ENCODE peak calls at places on chromosomes 7 and 10, in six cellular contexts. One of them, this sample, is unnamed.

GRCh38 chr10:1309237-1309968 is 253.2 kb downstream of the WDR37 start:
- DNase-seq in GM12865: no peak
- DNase-seq in transverse colon: no peak
- DNase-seq in activated naive CD8-positive, alpha-beta T cell treated with anti-CD3 and anti-CD28 coated beads, Interleukin-2, amount 50 U/mL, for 24 hours: no peak
- DNase-seq in NAMALWA: no peak
- DNase-seq in NCI-H1105: no peak
- DNase-seq in this sample: no peak

GRCh38 chr10:35784751-35785150 is 142.7 kb upstream of the FZD8 start:
- DNase-seq in NAMALWA: no peak
- DNase-seq in GM12865: no peak
- DNase-seq in NCI-H1105: no peak
- DNase-seq in transverse colon: no peak
- DNase-seq in activated naive CD8-positive, alpha-beta T cell treated with anti-CD3 and anti-CD28 coated beads, Interleukin-2, amount 50 U/mL, for 24 hours: no peak
- DNase-seq in this sample: no peak

GRCh38 chr7:11613292-11613930 is 218.6 kb downstream of the THSD7A start:
- DNase-seq in GM12865: peak; percentile 77
- DNase-seq in NCI-H1105: peak; percentile 2
- DNase-seq in NAMALWA: peak; percentile 28
- DNase-seq in transverse colon: no peak
- DNase-seq in activated naive CD8-positive, alpha-beta T cell treated with anti-CD3 and anti-CD28 coated beads, Interleukin-2, amount 50 U/mL, for 24 hours: no peak
- DNase-seq in this sample: no peak

GRCh38 chr7:71186535-71186934 is 54.6 kb downstream of the GALNT17 start:
- DNase-seq in GM12865: no peak
- DNase-seq in NAMALWA: no peak
- DNase-seq in NCI-H1105: no peak
- DNase-seq in transverse colon: no peak
- DNase-seq in activated naive CD8-positive, alpha-beta T cell treated with anti-CD3 and anti-CD28 coated beads, Interleukin-2, amount 50 U/mL, for 24 hours: no peak
- DNase-seq in this sample: no peak

GRCh38 chr7:151255390-151255789 is 6.9 kb upstream of the SMARCD3 start:
- DNase-seq in activated naive CD8-positive, alpha-beta T cell treated with anti-CD3 and anti-CD28 coated beads, Interleukin-2, amount 50 U/mL, for 24 hours: no peak
- DNase-seq in NCI-H1105: no peak
- DNase-seq in GM12865: no peak
- DNase-seq in NAMALWA: no peak
- DNase-seq in transverse colon: no peak
- DNase-seq in this sample: no peak

GRCh38 chr10:103736763-103737162 is 118.6 kb downstream of the SH3PXD2A start:
- DNase-seq in activated naive CD8-positive, alpha-beta T cell treated with anti-CD3 and anti-CD28 coated beads, Interleukin-2, amount 50 U/mL, for 24 hours: no peak
- DNase-seq in NAMALWA: peak; percentile 79
- DNase-seq in NCI-H1105: no peak
- DNase-seq in transverse colon: no peak
- DNase-seq in GM12865: peak; percentile 36
- DNase-seq in this sample: no peak

GRCh38 chr7:137850586-137850985 is 3.8 kb upstream of the DGKI start:
- DNase-seq in transverse colon: no peak
- DNase-seq in GM12865: no peak
- DNase-seq in NCI-H1105: no peak
- DNase-seq in activated naive CD8-positive, alpha-beta T cell treated with anti-CD3 and anti-CD28 coated beads, Interleukin-2, amount 50 U/mL, for 24 hours: no peak
- DNase-seq in NAMALWA: no peak
- DNase-seq in this sample: no peak

GRCh38 chr10:15262036-15262713 is 93.7 kb upstream of the NMT2 start:
- DNase-seq in transverse colon: peak; percentile 25
- DNase-seq in NAMALWA: no peak
- DNase-seq in GM12865: peak; percentile 52
- DNase-seq in activated naive CD8-positive, alpha-beta T cell treated with anti-CD3 and anti-CD28 coated beads, Interleukin-2, amount 50 U/mL, for 24 hours: no peak
- DNase-seq in NCI-H1105: no peak
- DNase-seq in this sample: no peak

GRCh38 chr10:132517951-132518521 is 19.6 kb upstream of the INPP5A start:
- DNase-seq in NCI-H1105: no peak
- DNase-seq in NAMALWA: no peak
- DNase-seq in activated naive CD8-positive, alpha-beta T cell treated with anti-CD3 and anti-CD28 coated beads, Interleukin-2, amount 50 U/mL, for 24 hours: no peak
- DNase-seq in transverse colon: peak; percentile 9
- DNase-seq in GM12865: no peak
- DNase-seq in this sample: no peak

GRCh38 chr7:27453702-27454405 is 208.8 kb downstream of the HIBADH start:
- DNase-seq in GM12865: no peak
- DNase-seq in NCI-H1105: no peak
- DNase-seq in transverse colon: no peak
- DNase-seq in activated naive CD8-positive, alpha-beta T cell treated with anti-CD3 and anti-CD28 coated beads, Interleukin-2, amount 50 U/mL, for 24 hours: no peak
- DNase-seq in NAMALWA: no peak
- DNase-seq in this sample: no peak

GRCh38 chr7:102170417-102170970 is 116.2 kb upstream of the SH2B2 start:
- DNase-seq in NAMALWA: no peak
- DNase-seq in GM12865: no peak
- DNase-seq in NCI-H1105: no peak
- DNase-seq in transverse colon: no peak
- DNase-seq in activated naive CD8-positive, alpha-beta T cell treated with anti-CD3 and anti-CD28 coated beads, Interleukin-2, amount 50 U/mL, for 24 hours: no peak
- DNase-seq in this sample: no peak

GRCh38 chr7:50792342-50793114 is 9.8 kb upstream of the GRB10 start:
- DNase-seq in NAMALWA: no peak
- DNase-seq in transverse colon: peak; percentile 18
- DNase-seq in NCI-H1105: no peak
- DNase-seq in activated naive CD8-positive, alpha-beta T cell treated with anti-CD3 and anti-CD28 coated beads, Interleukin-2, amount 50 U/mL, for 24 hours: peak; percentile 11
- DNase-seq in GM12865: no peak
- DNase-seq in this sample: peak; percentile 61

GRCh38 chr7:107815254-107815882 is 12.3 kb upstream of the SLC26A3 start:
- DNase-seq in activated naive CD8-positive, alpha-beta T cell treated with anti-CD3 and anti-CD28 coated beads, Interleukin-2, amount 50 U/mL, for 24 hours: no peak
- DNase-seq in transverse colon: no peak
- DNase-seq in NCI-H1105: no peak
- DNase-seq in GM12865: peak; percentile 1
- DNase-seq in NAMALWA: no peak
- DNase-seq in this sample: no peak

GRCh38 chr10:113454341-113455061 is 98.4 kb upstream of the HABP2 start:
- DNase-seq in transverse colon: peak; percentile 46
- DNase-seq in NCI-H1105: no peak
- DNase-seq in GM12865: peak; percentile 34
- DNase-seq in NAMALWA: peak; percentile 44
- DNase-seq in activated naive CD8-positive, alpha-beta T cell treated with anti-CD3 and anti-CD28 coated beads, Interleukin-2, amount 50 U/mL, for 24 hours: peak; percentile 18
- DNase-seq in this sample: peak; percentile 14

GRCh38 chr10:102314801-102315200 is 69.5 kb downstream of the GBF1 start:
- DNase-seq in transverse colon: no peak
- DNase-seq in GM12865: no peak
- DNase-seq in NAMALWA: no peak
- DNase-seq in NCI-H1105: no peak
- DNase-seq in activated naive CD8-positive, alpha-beta T cell treated with anti-CD3 and anti-CD28 coated beads, Interleukin-2, amount 50 U/mL, for 24 hours: no peak
- DNase-seq in this sample: no peak

GRCh38 chr7:76047305-76047810 is 442 bp downstream of the STYXL1 start:
- DNase-seq in activated naive CD8-positive, alpha-beta T cell treated with anti-CD3 and anti-CD28 coated beads, Interleukin-2, amount 50 U/mL, for 24 hours: peak; percentile 16
- DNase-seq in NCI-H1105: no peak
- DNase-seq in transverse colon: no peak
- DNase-seq in NAMALWA: peak; percentile 56
- DNase-seq in GM12865: peak; percentile 26
- DNase-seq in this sample: no peak

GRCh38 chr10:127024655-127025054 is 119.4 kb downstream of the DOCK1 start:
- DNase-seq in activated naive CD8-positive, alpha-beta T cell treated with anti-CD3 and anti-CD28 coated beads, Interleukin-2, amount 50 U/mL, for 24 hours: no peak
- DNase-seq in NAMALWA: no peak
- DNase-seq in NCI-H1105: no peak
- DNase-seq in transverse colon: no peak
- DNase-seq in GM12865: no peak
- DNase-seq in this sample: no peak

GRCh38 chr10:92407305-92408016 is 116.5 kb downstream of the MARCHF5 start:
- DNase-seq in NAMALWA: no peak
- DNase-seq in GM12865: peak; percentile 17
- DNase-seq in activated naive CD8-positive, alpha-beta T cell treated with anti-CD3 and anti-CD28 coated beads, Interleukin-2, amount 50 U/mL, for 24 hours: no peak
- DNase-seq in NCI-H1105: no peak
- DNase-seq in transverse colon: no peak
- DNase-seq in this sample: no peak

GRCh38 chr7:112594397-112594796 is 113.6 kb downstream of the LSMEM1 start:
- DNase-seq in GM12865: no peak
- DNase-seq in NAMALWA: no peak
- DNase-seq in NCI-H1105: no peak
- DNase-seq in transverse colon: no peak
- DNase-seq in activated naive CD8-positive, alpha-beta T cell treated with anti-CD3 and anti-CD28 coated beads, Interleukin-2, amount 50 U/mL, for 24 hours: no peak
- DNase-seq in this sample: no peak

GRCh38 chr10:47062801-47063200 is 151.6 kb downstream of the PTPN20 start:
- DNase-seq in NCI-H1105: no peak
- DNase-seq in activated naive CD8-positive, alpha-beta T cell treated with anti-CD3 and anti-CD28 coated beads, Interleukin-2, amount 50 U/mL, for 24 hours: no peak
- DNase-seq in transverse colon: no peak
- DNase-seq in GM12865: no peak
- DNase-seq in NAMALWA: no peak
- DNase-seq in this sample: no peak

GRCh38 chr10:5465976-5466450 is 33.4 kb downstream of the CALML5 start:
- DNase-seq in transverse colon: peak; percentile 33
- DNase-seq in GM12865: no peak
- DNase-seq in activated naive CD8-positive, alpha-beta T cell treated with anti-CD3 and anti-CD28 coated beads, Interleukin-2, amount 50 U/mL, for 24 hours: no peak
- DNase-seq in NAMALWA: no peak
- DNase-seq in NCI-H1105: no peak
- DNase-seq in this sample: no peak

GRCh38 chr10:5658871-5659618 is 7.3 kb downstream of the ASB13 start:
- DNase-seq in NAMALWA: no peak
- DNase-seq in transverse colon: no peak
- DNase-seq in NCI-H1105: no peak
- DNase-seq in activated naive CD8-positive, alpha-beta T cell treated with anti-CD3 and anti-CD28 coated beads, Interleukin-2, amount 50 U/mL, for 24 hours: no peak
- DNase-seq in GM12865: no peak
- DNase-seq in this sample: no peak

GRCh38 chr7:132516042-132516840 is 60.0 kb downstream of the PLXNA4 start:
- DNase-seq in NCI-H1105: no peak
- DNase-seq in GM12865: no peak
- DNase-seq in NAMALWA: no peak
- DNase-seq in transverse colon: no peak
- DNase-seq in activated naive CD8-positive, alpha-beta T cell treated with anti-CD3 and anti-CD28 coated beads, Interleukin-2, amount 50 U/mL, for 24 hours: no peak
- DNase-seq in this sample: no peak

GRCh38 chr7:143229054-143229790 is 7.4 kb downstream of the TAS2R40 start:
- DNase-seq in NAMALWA: no peak
- DNase-seq in transverse colon: no peak
- DNase-seq in NCI-H1105: no peak
- DNase-seq in activated naive CD8-positive, alpha-beta T cell treated with anti-CD3 and anti-CD28 coated beads, Interleukin-2, amount 50 U/mL, for 24 hours: no peak
- DNase-seq in GM12865: no peak
- DNase-seq in this sample: no peak

GRCh38 chr10:8331896-8332729 is 277.6 kb downstream of the GATA3 start:
- DNase-seq in NCI-H1105: peak; percentile 18
- DNase-seq in activated naive CD8-positive, alpha-beta T cell treated with anti-CD3 and anti-CD28 coated beads, Interleukin-2, amount 50 U/mL, for 24 hours: peak; percentile 77
- DNase-seq in transverse colon: peak; percentile 56
- DNase-seq in GM12865: peak; percentile 44
- DNase-seq in NAMALWA: no peak
- DNase-seq in this sample: peak; percentile 52

GRCh38 chr10:46523119-46523880 is 33.2 kb downstream of the GPRIN2 start:
- DNase-seq in GM12865: no peak
- DNase-seq in NCI-H1105: no peak
- DNase-seq in transverse colon: peak; percentile 85
- DNase-seq in activated naive CD8-positive, alpha-beta T cell treated with anti-CD3 and anti-CD28 coated beads, Interleukin-2, amount 50 U/mL, for 24 hours: no peak
- DNase-seq in NAMALWA: no peak
- DNase-seq in this sample: no peak

GRCh38 chr10:22340362-22341189 is 4.7 kb upstream of the SPAG6 start:
- DNase-seq in activated naive CD8-positive, alpha-beta T cell treated with anti-CD3 and anti-CD28 coated beads, Interleukin-2, amount 50 U/mL, for 24 hours: peak; percentile 60
- DNase-seq in NCI-H1105: peak; percentile 74
- DNase-seq in transverse colon: peak; percentile 65
- DNase-seq in NAMALWA: peak; percentile 48
- DNase-seq in GM12865: peak; percentile 87
- DNase-seq in this sample: peak; percentile 76

GRCh38 chr10:15222511-15222910 is 54.0 kb upstream of the NMT2 start:
- DNase-seq in NAMALWA: no peak
- DNase-seq in NCI-H1105: no peak
- DNase-seq in transverse colon: no peak
- DNase-seq in activated naive CD8-positive, alpha-beta T cell treated with anti-CD3 and anti-CD28 coated beads, Interleukin-2, amount 50 U/mL, for 24 hours: no peak
- DNase-seq in GM12865: no peak
- DNase-seq in this sample: no peak

GRCh38 chr10:66321746-66322145 is 604.1 kb upstream of the LRRTM3 start:
- DNase-seq in NCI-H1105: no peak
- DNase-seq in activated naive CD8-positive, alpha-beta T cell treated with anti-CD3 and anti-CD28 coated beads, Interleukin-2, amount 50 U/mL, for 24 hours: no peak
- DNase-seq in NAMALWA: no peak
- DNase-seq in GM12865: no peak
- DNase-seq in transverse colon: no peak
- DNase-seq in this sample: no peak

GRCh38 chr7:149741629-149742028 is 31.8 kb downstream of the ZNF467 start:
- DNase-seq in transverse colon: no peak
- DNase-seq in NAMALWA: peak; percentile 53
- DNase-seq in NCI-H1105: no peak
- DNase-seq in activated naive CD8-positive, alpha-beta T cell treated with anti-CD3 and anti-CD28 coated beads, Interleukin-2, amount 50 U/mL, for 24 hours: no peak
- DNase-seq in GM12865: no peak
- DNase-seq in this sample: no peak

GRCh38 chr10:102632394-102633062 is 11.8 kb upstream of the TRIM8 start:
- DNase-seq in NAMALWA: no peak
- DNase-seq in NCI-H1105: no peak
- DNase-seq in transverse colon: no peak
- DNase-seq in GM12865: no peak
- DNase-seq in activated naive CD8-positive, alpha-beta T cell treated with anti-CD3 and anti-CD28 coated beads, Interleukin-2, amount 50 U/mL, for 24 hours: peak; percentile 23
- DNase-seq in this sample: peak; percentile 49

GRCh38 chr7:22124906-22125305 is 179.2 kb upstream of the CDCA7L start:
- DNase-seq in NAMALWA: no peak
- DNase-seq in NCI-H1105: no peak
- DNase-seq in transverse colon: no peak
- DNase-seq in GM12865: no peak
- DNase-seq in activated naive CD8-positive, alpha-beta T cell treated with anti-CD3 and anti-CD28 coated beads, Interleukin-2, amount 50 U/mL, for 24 hours: no peak
- DNase-seq in this sample: no peak

GRCh38 chr10:11898372-11899066 is 75.4 kb downstream of the PROSER2 start:
- DNase-seq in GM12865: no peak
- DNase-seq in activated naive CD8-positive, alpha-beta T cell treated with anti-CD3 and anti-CD28 coated beads, Interleukin-2, amount 50 U/mL, for 24 hours: no peak
- DNase-seq in NAMALWA: no peak
- DNase-seq in transverse colon: no peak
- DNase-seq in NCI-H1105: no peak
- DNase-seq in this sample: no peak